ENCODE peak calls at places on chromosomes 7 and 10, in ten cellular contexts. One of them, this sample, is unnamed.

GRCh38 chr7:66460921-66461361 is 167.7 kb upstream of the KCTD7 start:
- DNase-seq in activated gamma-delta T cell treated with anti-CD3 and anti-CD28 coated beads, Interleukin-2, amount 50 U/mL, for 16 hours: no peak
- DNase-seq in NCI-H345: no peak
- DNase-seq in NCI-H774: no peak
- DNase-seq in NCI-H510A: no peak
- DNase-seq in ACHN: no peak
- DNase-seq in stimulated activated CD4-positive, alpha-beta T cell treated with anti-CD3 and anti-CD28 coated beads, Interleukin-2, amount 100 ng/mL, for 48 hours: no peak
- DNase-seq in CD8-positive, alpha-beta T cell: no peak
- DNase-seq in MV-4-11: no peak
- DNase-seq in GM04504: no peak
- DNase-seq in this sample: no peak

GRCh38 chr10:79045566-79046175 is 23.1 kb upstream of the ZMIZ1 start:
- DNase-seq in activated gamma-delta T cell treated with anti-CD3 and anti-CD28 coated beads, Interleukin-2, amount 50 U/mL, for 16 hours: no peak
- DNase-seq in NCI-H345: no peak
- DNase-seq in NCI-H774: no peak
- DNase-seq in NCI-H510A: no peak
- DNase-seq in ACHN: no peak
- DNase-seq in stimulated activated CD4-positive, alpha-beta T cell treated with anti-CD3 and anti-CD28 coated beads, Interleukin-2, amount 100 ng/mL, for 48 hours: no peak
- DNase-seq in CD8-positive, alpha-beta T cell: no peak
- DNase-seq in MV-4-11: no peak
- DNase-seq in GM04504: no peak
- DNase-seq in this sample: no peak

GRCh38 chr7:99728615-99729014 is 6.4 kb downstream of the CYP3A7 start:
- DNase-seq in activated gamma-delta T cell treated with anti-CD3 and anti-CD28 coated beads, Interleukin-2, amount 50 U/mL, for 16 hours: no peak
- DNase-seq in NCI-H345: no peak
- DNase-seq in NCI-H774: no peak
- DNase-seq in NCI-H510A: no peak
- DNase-seq in ACHN: no peak
- DNase-seq in stimulated activated CD4-positive, alpha-beta T cell treated with anti-CD3 and anti-CD28 coated beads, Interleukin-2, amount 100 ng/mL, for 48 hours: no peak
- DNase-seq in CD8-positive, alpha-beta T cell: no peak
- DNase-seq in MV-4-11: no peak
- DNase-seq in GM04504: no peak
- DNase-seq in this sample: no peak

GRCh38 chr7:106563466-106564150 is 97.3 kb downstream of the CCDC71L start:
- DNase-seq in activated gamma-delta T cell treated with anti-CD3 and anti-CD28 coated beads, Interleukin-2, amount 50 U/mL, for 16 hours: no peak
- DNase-seq in NCI-H345: peak
- DNase-seq in NCI-H774: no peak
- DNase-seq in NCI-H510A: no peak
- DNase-seq in ACHN: no peak
- DNase-seq in stimulated activated CD4-positive, alpha-beta T cell treated with anti-CD3 and anti-CD28 coated beads, Interleukin-2, amount 100 ng/mL, for 48 hours: no peak
- DNase-seq in CD8-positive, alpha-beta T cell: no peak
- DNase-seq in MV-4-11: no peak
- DNase-seq in GM04504: no peak
- DNase-seq in this sample: no peak

GRCh38 chr10:122877264-122877663 is 2.1 kb downstream of the FAM24B start:
- DNase-seq in activated gamma-delta T cell treated with anti-CD3 and anti-CD28 coated beads, Interleukin-2, amount 50 U/mL, for 16 hours: no peak
- DNase-seq in NCI-H345: no peak
- DNase-seq in NCI-H774: no peak
- DNase-seq in NCI-H510A: no peak
- DNase-seq in ACHN: no peak
- DNase-seq in stimulated activated CD4-positive, alpha-beta T cell treated with anti-CD3 and anti-CD28 coated beads, Interleukin-2, amount 100 ng/mL, for 48 hours: no peak
- DNase-seq in CD8-positive, alpha-beta T cell: no peak
- DNase-seq in MV-4-11: no peak
- DNase-seq in GM04504: no peak
- DNase-seq in this sample: no peak

GRCh38 chr7:20834656-20835055 is 48.0 kb upstream of the SP8 start:
- DNase-seq in activated gamma-delta T cell treated with anti-CD3 and anti-CD28 coated beads, Interleukin-2, amount 50 U/mL, for 16 hours: no peak
- DNase-seq in NCI-H345: no peak
- DNase-seq in NCI-H774: no peak
- DNase-seq in NCI-H510A: no peak
- DNase-seq in ACHN: peak
- DNase-seq in stimulated activated CD4-positive, alpha-beta T cell treated with anti-CD3 and anti-CD28 coated beads, Interleukin-2, amount 100 ng/mL, for 48 hours: no peak
- DNase-seq in CD8-positive, alpha-beta T cell: no peak
- DNase-seq in MV-4-11: no peak
- DNase-seq in GM04504: no peak
- DNase-seq in this sample: no peak

GRCh38 chr7:142670504-142670903 is 78.8 kb upstream of the PRSS1 start:
- DNase-seq in activated gamma-delta T cell treated with anti-CD3 and anti-CD28 coated beads, Interleukin-2, amount 50 U/mL, for 16 hours: no peak
- DNase-seq in NCI-H345: no peak
- DNase-seq in NCI-H774: no peak
- DNase-seq in NCI-H510A: no peak
- DNase-seq in ACHN: no peak
- DNase-seq in stimulated activated CD4-positive, alpha-beta T cell treated with anti-CD3 and anti-CD28 coated beads, Interleukin-2, amount 100 ng/mL, for 48 hours: no peak
- DNase-seq in CD8-positive, alpha-beta T cell: no peak
- DNase-seq in MV-4-11: peak
- DNase-seq in GM04504: no peak
- DNase-seq in this sample: no peak

GRCh38 chr10:100368721-100369120 is 21.7 kb downstream of the SCD start:
- DNase-seq in activated gamma-delta T cell treated with anti-CD3 and anti-CD28 coated beads, Interleukin-2, amount 50 U/mL, for 16 hours: no peak
- DNase-seq in NCI-H345: no peak
- DNase-seq in NCI-H774: no peak
- DNase-seq in NCI-H510A: no peak
- DNase-seq in ACHN: no peak
- DNase-seq in stimulated activated CD4-positive, alpha-beta T cell treated with anti-CD3 and anti-CD28 coated beads, Interleukin-2, amount 100 ng/mL, for 48 hours: no peak
- DNase-seq in CD8-positive, alpha-beta T cell: no peak
- DNase-seq in MV-4-11: no peak
- DNase-seq in GM04504: no peak
- DNase-seq in this sample: no peak

GRCh38 chr7:104005197-104005596 is 15.7 kb upstream of the RELN start:
- DNase-seq in activated gamma-delta T cell treated with anti-CD3 and anti-CD28 coated beads, Interleukin-2, amount 50 U/mL, for 16 hours: no peak
- DNase-seq in NCI-H345: no peak
- DNase-seq in NCI-H774: no peak
- DNase-seq in NCI-H510A: no peak
- DNase-seq in ACHN: no peak
- DNase-seq in stimulated activated CD4-positive, alpha-beta T cell treated with anti-CD3 and anti-CD28 coated beads, Interleukin-2, amount 100 ng/mL, for 48 hours: no peak
- DNase-seq in CD8-positive, alpha-beta T cell: no peak
- DNase-seq in MV-4-11: no peak
- DNase-seq in GM04504: no peak
- DNase-seq in this sample: no peak

GRCh38 chr10:86372119-86372784 is 5.7 kb upstream of the GRID1 start:
- DNase-seq in activated gamma-delta T cell treated with anti-CD3 and anti-CD28 coated beads, Interleukin-2, amount 50 U/mL, for 16 hours: no peak
- DNase-seq in NCI-H345: no peak
- DNase-seq in NCI-H774: no peak
- DNase-seq in NCI-H510A: no peak
- DNase-seq in ACHN: no peak
- DNase-seq in stimulated activated CD4-positive, alpha-beta T cell treated with anti-CD3 and anti-CD28 coated beads, Interleukin-2, amount 100 ng/mL, for 48 hours: no peak
- DNase-seq in CD8-positive, alpha-beta T cell: no peak
- DNase-seq in MV-4-11: no peak
- DNase-seq in GM04504: no peak
- DNase-seq in this sample: no peak

GRCh38 chr7:69365588-69366241 is 232.6 kb upstream of the AUTS2 start:
- DNase-seq in activated gamma-delta T cell treated with anti-CD3 and anti-CD28 coated beads, Interleukin-2, amount 50 U/mL, for 16 hours: no peak
- DNase-seq in NCI-H345: peak
- DNase-seq in NCI-H774: peak
- DNase-seq in NCI-H510A: no peak
- DNase-seq in ACHN: no peak
- DNase-seq in stimulated activated CD4-positive, alpha-beta T cell treated with anti-CD3 and anti-CD28 coated beads, Interleukin-2, amount 100 ng/mL, for 48 hours: no peak
- DNase-seq in CD8-positive, alpha-beta T cell: no peak
- DNase-seq in MV-4-11: no peak
- DNase-seq in GM04504: peak
- DNase-seq in this sample: peak

GRCh38 chr10:93821051-93821772 is 63.5 kb downstream of the LGI1 start:
- DNase-seq in activated gamma-delta T cell treated with anti-CD3 and anti-CD28 coated beads, Interleukin-2, amount 50 U/mL, for 16 hours: no peak
- DNase-seq in NCI-H345: no peak
- DNase-seq in NCI-H774: no peak
- DNase-seq in NCI-H510A: no peak
- DNase-seq in ACHN: peak
- DNase-seq in stimulated activated CD4-positive, alpha-beta T cell treated with anti-CD3 and anti-CD28 coated beads, Interleukin-2, amount 100 ng/mL, for 48 hours: no peak
- DNase-seq in CD8-positive, alpha-beta T cell: no peak
- DNase-seq in MV-4-11: peak
- DNase-seq in GM04504: peak
- DNase-seq in this sample: no peak

GRCh38 chr10:100516847-100517246 is 2.8 kb downstream of the SEC31B start:
- DNase-seq in activated gamma-delta T cell treated with anti-CD3 and anti-CD28 coated beads, Interleukin-2, amount 50 U/mL, for 16 hours: no peak
- DNase-seq in NCI-H345: no peak
- DNase-seq in NCI-H774: no peak
- DNase-seq in NCI-H510A: no peak
- DNase-seq in ACHN: peak
- DNase-seq in stimulated activated CD4-positive, alpha-beta T cell treated with anti-CD3 and anti-CD28 coated beads, Interleukin-2, amount 100 ng/mL, for 48 hours: no peak
- DNase-seq in CD8-positive, alpha-beta T cell: no peak
- DNase-seq in MV-4-11: peak
- DNase-seq in GM04504: no peak
- DNase-seq in this sample: no peak

GRCh38 chr7:18352339-18353255 is 143.0 kb upstream of the HDAC9 start:
- DNase-seq in activated gamma-delta T cell treated with anti-CD3 and anti-CD28 coated beads, Interleukin-2, amount 50 U/mL, for 16 hours: no peak
- DNase-seq in NCI-H345: peak
- DNase-seq in NCI-H774: peak
- DNase-seq in NCI-H510A: peak
- DNase-seq in ACHN: peak
- DNase-seq in stimulated activated CD4-positive, alpha-beta T cell treated with anti-CD3 and anti-CD28 coated beads, Interleukin-2, amount 100 ng/mL, for 48 hours: no peak
- DNase-seq in CD8-positive, alpha-beta T cell: no peak
- DNase-seq in MV-4-11: peak
- DNase-seq in GM04504: peak
- DNase-seq in this sample: no peak

GRCh38 chr10:113018034-113018433 is 68.0 kb downstream of the TCF7L2 start:
- DNase-seq in activated gamma-delta T cell treated with anti-CD3 and anti-CD28 coated beads, Interleukin-2, amount 50 U/mL, for 16 hours: no peak
- DNase-seq in NCI-H345: no peak
- DNase-seq in NCI-H774: no peak
- DNase-seq in NCI-H510A: no peak
- DNase-seq in ACHN: no peak
- DNase-seq in stimulated activated CD4-positive, alpha-beta T cell treated with anti-CD3 and anti-CD28 coated beads, Interleukin-2, amount 100 ng/mL, for 48 hours: no peak
- DNase-seq in CD8-positive, alpha-beta T cell: no peak
- DNase-seq in MV-4-11: no peak
- DNase-seq in GM04504: no peak
- DNase-seq in this sample: no peak